ENCODE peak calls at places on chromosomes 2 and 18, in six cellular contexts. One of them, this sample, is unnamed.

GRCh38 chr18:56233595-56233994 is 404.8 kb downstream of the TXNL1 start:
- DNase-seq in GM23338: no peak
- DNase-seq in neural progenitor cell: no peak
- DNase-seq in mammary epithelial cell: peak; percentile 79
- DNase-seq in IMR-90: peak; percentile 92
- DNase-seq in GM23248: peak; percentile 93
- DNase-seq in this sample: no peak

GRCh38 chr2:199468561-199469513 is 11.1 kb upstream of the SATB2 start:
- DNase-seq in mammary epithelial cell: no peak
- DNase-seq in IMR-90: no peak
- DNase-seq in GM23248: no peak
- DNase-seq in GM23338: peak; percentile 87
- DNase-seq in neural progenitor cell: peak; percentile 80
- DNase-seq in this sample: no peak

GRCh38 chr2:232434091-232434490 is 21.9 kb upstream of the ALPI start:
- DNase-seq in GM23338: no peak
- DNase-seq in IMR-90: no peak
- DNase-seq in GM23248: no peak
- DNase-seq in neural progenitor cell: no peak
- DNase-seq in mammary epithelial cell: no peak
- DNase-seq in this sample: no peak

GRCh38 chr2:180412224-180412623 is 405.1 kb upstream of the CWC22 start:
- DNase-seq in neural progenitor cell: no peak
- DNase-seq in IMR-90: no peak
- DNase-seq in GM23338: no peak
- DNase-seq in GM23248: no peak
- DNase-seq in mammary epithelial cell: no peak
- DNase-seq in this sample: no peak

GRCh38 chr2:109472331-109473005 is 141.3 kb downstream of the SEPTIN10 start:
- DNase-seq in neural progenitor cell: no peak
- DNase-seq in GM23248: no peak
- DNase-seq in GM23338: no peak
- DNase-seq in IMR-90: no peak
- DNase-seq in mammary epithelial cell: no peak
- DNase-seq in this sample: no peak

GRCh38 chr2:96342085-96342484 is 6.5 kb downstream of the NCAPH start:
- DNase-seq in neural progenitor cell: no peak
- DNase-seq in mammary epithelial cell: peak; percentile 35
- DNase-seq in GM23338: no peak
- DNase-seq in GM23248: peak; percentile 58
- DNase-seq in IMR-90: peak; percentile 95
- DNase-seq in this sample: no peak

GRCh38 chr2:219968685-219969345 is 341.4 kb downstream of the SLC4A3 start:
- DNase-seq in GM23338: no peak
- DNase-seq in IMR-90: peak; percentile 9
- DNase-seq in neural progenitor cell: no peak
- DNase-seq in GM23248: peak; percentile 68
- DNase-seq in mammary epithelial cell: peak; percentile 96
- DNase-seq in this sample: peak; percentile 97

GRCh38 chr2:196383799-196384198 is 212.4 kb upstream of the STK17B start:
- DNase-seq in GM23338: no peak
- DNase-seq in mammary epithelial cell: no peak
- DNase-seq in IMR-90: no peak
- DNase-seq in neural progenitor cell: no peak
- DNase-seq in GM23248: peak; percentile 15
- DNase-seq in this sample: no peak

GRCh38 chr2:10476723-10477442 is 28.8 kb upstream of the ODC1 start:
- DNase-seq in GM23248: no peak
- DNase-seq in neural progenitor cell: no peak
- DNase-seq in IMR-90: no peak
- DNase-seq in mammary epithelial cell: no peak
- DNase-seq in GM23338: no peak
- DNase-seq in this sample: no peak

GRCh38 chr2:84830095-84830494 is 50.8 kb downstream of the TRABD2A start:
- DNase-seq in neural progenitor cell: no peak
- DNase-seq in GM23338: peak; percentile 14
- DNase-seq in GM23248: no peak
- DNase-seq in mammary epithelial cell: no peak
- DNase-seq in IMR-90: no peak
- DNase-seq in this sample: no peak

GRCh38 chr2:191582355-191582754 is 95.6 kb upstream of the NABP1 start:
- DNase-seq in neural progenitor cell: no peak
- DNase-seq in IMR-90: peak; percentile 87
- DNase-seq in GM23338: no peak
- DNase-seq in GM23248: peak; percentile 89
- DNase-seq in mammary epithelial cell: peak; percentile 77
- DNase-seq in this sample: peak; percentile 56

GRCh38 chr2:59249441-59250330 is 1008.6 kb upstream of the FANCL start:
- DNase-seq in GM23338: no peak
- DNase-seq in mammary epithelial cell: no peak
- DNase-seq in IMR-90: no peak
- DNase-seq in neural progenitor cell: peak; percentile 58
- DNase-seq in GM23248: no peak
- DNase-seq in this sample: no peak

GRCh38 chr2:85804583-85804982 is 50.8 kb downstream of the ATOH8 start:
- DNase-seq in neural progenitor cell: peak; percentile 56
- DNase-seq in mammary epithelial cell: no peak
- DNase-seq in IMR-90: no peak
- DNase-seq in GM23248: peak; percentile 46
- DNase-seq in GM23338: peak; percentile 61
- DNase-seq in this sample: no peak

GRCh38 chr18:12989397-12990127 is 1.6 kb upstream of the CEP192 start:
- DNase-seq in mammary epithelial cell: no peak
- DNase-seq in GM23248: no peak
- DNase-seq in IMR-90: no peak
- DNase-seq in GM23338: no peak
- DNase-seq in neural progenitor cell: no peak
- DNase-seq in this sample: no peak

GRCh38 chr2:39515273-39515896 is 78.3 kb upstream of the MAP4K3 start:
- DNase-seq in neural progenitor cell: no peak
- DNase-seq in IMR-90: no peak
- DNase-seq in GM23248: no peak
- DNase-seq in mammary epithelial cell: no peak
- DNase-seq in GM23338: no peak
- DNase-seq in this sample: no peak

GRCh38 chr2:203330434-203330833 is 2.2 kb downstream of the ABI2 start:
- DNase-seq in GM23338: no peak
- DNase-seq in IMR-90: peak; percentile 64
- DNase-seq in GM23248: peak; percentile 73
- DNase-seq in neural progenitor cell: no peak
- DNase-seq in mammary epithelial cell: peak; percentile 19
- DNase-seq in this sample: no peak

GRCh38 chr2:134336936-134337335 is 83.1 kb downstream of the MGAT5 start:
- DNase-seq in IMR-90: no peak
- DNase-seq in neural progenitor cell: no peak
- DNase-seq in mammary epithelial cell: no peak
- DNase-seq in GM23338: no peak
- DNase-seq in GM23248: no peak
- DNase-seq in this sample: no peak

GRCh38 chr2:590214-591175 is 86.7 kb downstream of the TMEM18 start:
- DNase-seq in mammary epithelial cell: no peak
- DNase-seq in IMR-90: no peak
- DNase-seq in GM23248: no peak
- DNase-seq in neural progenitor cell: no peak
- DNase-seq in GM23338: no peak
- DNase-seq in this sample: no peak

GRCh38 chr2:1690056-1690775 is 54.1 kb downstream of the PXDN start:
- DNase-seq in mammary epithelial cell: no peak
- DNase-seq in GM23338: no peak
- DNase-seq in neural progenitor cell: no peak
- DNase-seq in IMR-90: no peak
- DNase-seq in GM23248: no peak
- DNase-seq in this sample: no peak

GRCh38 chr2:239716536-239717318 is 308.4 kb downstream of the NDUFA10 start:
- DNase-seq in GM23338: no peak
- DNase-seq in GM23248: peak; percentile 26
- DNase-seq in mammary epithelial cell: no peak
- DNase-seq in neural progenitor cell: no peak
- DNase-seq in IMR-90: no peak
- DNase-seq in this sample: no peak

DNA sequence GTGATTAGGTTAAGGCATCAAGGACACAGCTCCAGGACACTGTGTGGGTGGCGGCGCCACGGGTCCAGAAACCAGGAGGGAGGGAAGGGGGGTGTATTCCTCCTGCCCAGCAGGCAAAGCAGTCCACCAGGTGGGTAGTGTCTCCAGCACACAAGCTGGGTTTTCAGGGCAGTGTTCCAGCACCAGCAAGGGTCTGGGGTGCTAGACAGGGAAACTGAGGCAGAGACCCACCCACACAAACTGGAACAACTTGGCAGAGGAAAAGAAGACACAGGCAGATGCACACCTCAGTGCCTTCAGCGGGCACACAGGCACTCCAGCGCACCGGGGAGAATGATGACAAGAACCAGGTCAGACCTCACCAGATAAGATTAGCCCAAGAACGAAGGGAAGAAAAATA is 28.4 kb upstream of the GNAL start:
- DNase-seq in neural progenitor cell: no peak
- DNase-seq in mammary epithelial cell: no peak
- DNase-seq in GM23248: no peak
- DNase-seq in IMR-90: no peak
- DNase-seq in GM23338: no peak
- DNase-seq in this sample: no peak
- H3K27ac ChIP-seq in neural progenitor cell: no peak overlapping the region
- H3K27ac ChIP-seq in mammary epithelial cell: no peak overlapping the region
- H3K27ac ChIP-seq in GM23248: no peak overlapping the region
- H3K27ac ChIP-seq in IMR-90: no peak overlapping the region
- H3K27ac ChIP-seq in GM23338: no peak overlapping the region
- H3K27ac ChIP-seq in this sample: no peak overlapping the region

DNA sequence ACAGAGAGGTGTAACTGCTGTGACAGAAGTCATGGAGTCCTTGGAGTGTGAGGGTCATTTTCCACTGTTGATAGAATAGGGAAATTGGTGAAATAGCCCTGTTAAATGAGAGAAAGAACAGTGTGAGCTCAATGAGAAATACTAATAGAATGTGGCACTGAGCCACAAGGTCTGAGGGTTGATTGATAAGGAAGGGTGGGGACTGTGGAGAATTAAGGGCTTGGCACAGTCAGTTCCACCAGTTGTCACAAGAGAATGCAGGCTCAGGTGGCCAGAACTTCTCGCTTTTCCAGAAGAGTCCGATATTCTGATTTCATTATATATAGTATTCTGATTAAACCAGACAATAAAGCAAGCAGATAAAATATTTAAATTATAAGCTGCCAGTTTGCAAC is 9.1 kb upstream of the IL1RN start:
- DNase-seq in GM23338: no peak
- DNase-seq in IMR-90: no peak
- DNase-seq in GM23248: no peak
- DNase-seq in mammary epithelial cell: no peak
- DNase-seq in neural progenitor cell: no peak
- DNase-seq in this sample: no peak
- H2AFZ ChIP-seq in GM23338: no peak overlapping the region
- H2AFZ ChIP-seq in IMR-90: no peak overlapping the region
- H2AFZ ChIP-seq in GM23248: no peak overlapping the region
- H2AFZ ChIP-seq in mammary epithelial cell: peak overlapping the region; percentile 59
- H2AFZ ChIP-seq in neural progenitor cell: no peak overlapping the region
- H2AFZ ChIP-seq in this sample: no peak overlapping the region

DNA sequence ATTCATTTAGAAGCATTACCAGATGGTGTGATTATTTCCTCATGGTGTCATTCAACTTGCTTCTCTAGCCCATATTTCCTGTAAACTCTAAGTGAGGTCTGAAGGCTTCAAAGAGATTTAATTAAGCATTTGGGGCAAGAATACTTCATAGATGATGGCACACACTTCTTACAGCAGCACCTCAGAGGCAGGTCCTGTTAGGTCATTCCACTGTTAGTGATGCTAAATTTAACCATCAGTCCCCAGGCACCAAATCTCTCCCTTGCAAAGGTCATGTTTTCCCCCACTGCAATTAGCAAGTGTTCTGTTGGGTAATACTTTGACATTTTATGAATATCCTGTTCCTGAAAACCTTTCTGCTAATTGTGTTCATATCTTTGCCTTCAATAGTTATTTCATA is 117.1 kb downstream of the STK39 start:
- DNase-seq in GM23248: no peak
- DNase-seq in mammary epithelial cell: no peak
- DNase-seq in IMR-90: no peak
- DNase-seq in neural progenitor cell: no peak
- DNase-seq in GM23338: no peak
- DNase-seq in this sample: no peak
- H3K4me1 ChIP-seq in GM23248: no peaks in the 10 kb centered on the region
- H3K4me1 ChIP-seq in mammary epithelial cell: no peaks in the 10 kb centered on the region
- H3K4me1 ChIP-seq in IMR-90: peaks cover 4% of the 10 kb centered on the region
- H3K4me1 ChIP-seq in neural progenitor cell: peaks cover 6% of the 10 kb centered on the region
- H3K4me1 ChIP-seq in GM23338: peaks cover 8% of the 10 kb centered on the region
- H3K4me1 ChIP-seq in this sample: no peaks in the 10 kb centered on the region

DNA sequence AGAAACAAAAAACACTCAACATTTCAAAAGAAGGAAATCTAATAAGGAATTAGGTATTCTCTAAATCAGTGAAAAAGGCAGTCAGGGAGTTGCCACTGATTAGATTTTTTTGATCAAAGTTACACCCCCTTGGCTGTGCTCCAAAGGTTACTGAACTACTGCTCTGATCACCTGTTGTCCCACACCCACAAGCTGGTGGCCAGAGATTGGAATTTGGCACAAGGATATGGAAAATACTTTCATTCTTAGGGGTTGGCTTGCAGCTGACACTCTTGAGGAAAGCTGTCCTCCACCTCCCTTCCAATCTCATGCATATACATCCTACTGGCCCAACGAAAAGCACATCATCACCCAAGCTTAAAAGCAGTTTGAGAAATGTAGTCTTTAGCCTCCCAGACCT is 329.5 kb upstream of the CHAC2 start:
- DNase-seq in GM23248: no peak
- DNase-seq in neural progenitor cell: no peak
- DNase-seq in GM23338: no peak
- DNase-seq in mammary epithelial cell: no peak
- DNase-seq in IMR-90: no peak
- DNase-seq in this sample: no peak
- H3K27ac ChIP-seq in GM23248: no peak overlapping the region
- H3K27ac ChIP-seq in neural progenitor cell: no peak overlapping the region
- H3K27ac ChIP-seq in GM23338: no peak overlapping the region
- H3K27ac ChIP-seq in mammary epithelial cell: no peak overlapping the region
- H3K27ac ChIP-seq in IMR-90: no peak overlapping the region
- H3K27ac ChIP-seq in this sample: no peak overlapping the region

This sample was measured in keratinocyte.